ENCODE peak calls at places on chromosomes 12 and 14, in six cellular contexts. P is endothelial cell of umbilical vein, A is pancreas, N is Calu3, W is heart left ventricle, X is brain microvascular endothelial cell. K is an unnamed sample.

GRCh38 chr12:124194521-124195225 is 100.2 kb upstream of the RFLNA start:
- DNase-seq in W (no peak), N (no peak), X (no peak), A (no peak), P (no peak), K (no peak)

GRCh38 chr14:27927519-27927918 is 839.1 kb upstream of the FOXG1 start:
- DNase-seq in N (no peak), W (no peak), X (no peak), P (no peak), A (no peak), K (no peak)

GRCh38 chr12:121057794-121058193 is 18.7 kb upstream of the OASL start:
- DNase-seq in X (no peak), W (no peak), A (no peak), P (no peak), N (no peak), K (no peak)

GRCh38 chr14:78425332-78425731 is 255.2 kb downstream of the NRXN3 start:
- DNase-seq in W (no peak), X (no peak), N (no peak), P (no peak), A (no peak), K (no peak)

GRCh38 chr14:29390046-29390841 is 537.4 kb downstream of the PRKD1 start:
- DNase-seq in N (no peak), W (no peak), P (no peak), X (no peak), A (no peak), K (no peak)

GRCh38 chr14:56953884-56954283 is 143.6 kb upstream of the OTX2 start:
- DNase-seq in W (no peak), P (peak), X (no peak), A (no peak), N (no peak), K (no peak)

GRCh38 chr12:39605996-39606395 is 13.6 kb downstream of the ABCD2 start:
- DNase-seq in X (peak), P (no peak), W (no peak), A (no peak), N (no peak), K (no peak)

GRCh38 chr12:6280672-6281071 is 29.8 kb upstream of the PLEKHG6 start:
- DNase-seq in P (no peak), N (no peak), X (no peak), W (peak), A (no peak), K (no peak)

GRCh38 chr12:64571346-64571745 is 38.9 kb upstream of the RASSF3 start:
- DNase-seq in N (no peak), A (no peak), P (no peak), W (no peak), X (no peak), K (no peak)

GRCh38 chr12:121992059-121992879 is 29.4 kb upstream of the BCL7A start:
- DNase-seq in X (peak), N (peak), P (peak), W (peak), A (no peak), K (peak)

GRCh38 chr12:62800707-62801400 is 134.1 kb downstream of the PPM1H start:
- DNase-seq in P (no peak), W (no peak), A (no peak), X (no peak), N (no peak), K (no peak)

GRCh38 chr14:75928587-75929230 is 53.1 kb downstream of the TGFB3 start:
- DNase-seq in X (no peak), P (peak), N (no peak), A (no peak), W (no peak), K (no peak)

GRCh38 chr12:13562915-13563742 is 366.6 kb downstream of the EMP1 start:
- DNase-seq in N (no peak), X (no peak), A (no peak), W (peak), P (no peak), K (no peak)

GRCh38 chr14:24806061-24806678 is 172.2 kb upstream of the GZMB start:
- DNase-seq in N (peak), A (peak), W (peak), P (peak), X (peak), K (peak)

GRCh38 chr12:104213952-104214351 is 1.6 kb upstream of the TXNRD1 start:
- DNase-seq in P (peak), X (peak), N (no peak), A (no peak), W (no peak), K (peak)

GRCh38 chr12:120394483-120395367 is 25.8 kb upstream of the MSI1 start:
- DNase-seq in N (peak), W (no peak), P (no peak), A (peak), X (no peak), K (no peak)

GRCh38 chr14:78157855-78158436 is 12.2 kb upstream of the NRXN3 start:
- DNase-seq in W (no peak), N (peak), X (no peak), P (no peak), A (no peak), K (no peak)

GRCh38 chr12:14845350-14845750 is 2.0 kb upstream of the ART4 start:
- DNase-seq in A (no peak), N (peak), X (peak), W (no peak), P (peak), K (peak)

GRCh38 chr14:89024691-89025090 is 200.2 kb downstream of the TTC8 start:
- DNase-seq in W (no peak), A (no peak), N (no peak), X (no peak), P (no peak), K (no peak)

GRCh38 chr14:69547701-69548348 is 26.8 kb downstream of the CCDC177 start:
- DNase-seq in X (peak), P (no peak), W (no peak), A (no peak), N (no peak), K (no peak)

GRCh38 chr14:64238049-64238448 is 56.1 kb downstream of the ESR2 start:
- DNase-seq in X (no peak), N (no peak), P (no peak), W (no peak), A (no peak), K (no peak)

GRCh38 chr12:56104109-56104814 is at the start of gene PA2G4:
- DNase-seq in W (peak), X (peak), N (peak), P (peak), A (peak), K (peak)
- TF ChIP-seq CTCF in W (no peak), X (no peak), N (no peak), P (no peak), A (no peak), K (no peak)

GRCh38 chr12:117583092-117583491 is 221.7 kb upstream of the NOS1 start:
- DNase-seq in P (no peak), N (no peak), W (no peak), A (no peak), X (no peak), K (no peak)
- TF ChIP-seq CTCF in P (no peak), N (no peak), W (no peak), A (no peak), X (no peak), K (no peak)

DNA sequence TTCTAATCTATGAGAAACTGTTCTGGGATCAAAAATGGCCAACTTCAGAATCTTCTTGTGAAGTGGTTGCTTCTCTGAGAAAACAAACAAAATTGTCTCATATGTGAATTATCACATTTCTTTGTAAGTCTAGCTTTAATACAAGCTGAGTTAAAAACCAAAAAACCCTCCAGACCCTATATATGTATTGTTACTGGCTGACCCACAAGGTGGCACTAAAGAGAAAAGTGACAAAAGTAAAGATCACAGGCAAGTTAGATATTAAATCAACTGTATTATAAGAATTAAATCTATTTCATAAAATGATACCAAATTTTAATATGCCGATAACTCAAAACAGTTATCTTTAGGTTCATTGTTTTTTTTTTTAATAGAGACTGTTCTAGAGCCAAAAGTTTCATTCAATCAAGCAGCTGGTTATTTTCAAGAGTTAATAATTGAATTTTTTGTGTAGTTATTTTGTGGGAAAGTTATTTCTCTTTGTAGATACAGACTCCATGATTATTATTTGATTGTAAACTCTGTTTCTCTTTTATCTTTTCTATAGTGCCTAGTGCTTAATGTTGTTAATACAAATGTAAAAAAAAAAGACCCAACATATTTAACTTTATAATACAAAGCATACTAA is 7.5 kb upstream of the TRHDE start:
- DNase-seq in N (no peak), X (no peak), W (no peak), P (peak), A (no peak), K (no peak)
- TF ChIP-seq CTCF in N (peak), X (peak), W (no peak), P (no peak), A (peak), K (peak)

GRCh38 chr14:99791476-99792283 is 1.5 kb upstream of the EML1 start:
- DNase-seq in P (peak), N (no peak), X (no peak), W (no peak), A (no peak), K (no peak)

GRCh38 chr14:99794156-99794780 is 1.1 kb downstream of the EML1 start:
- DNase-seq in W (no peak), N (no peak), A (no peak), P (no peak), X (no peak), K (no peak)

GRCh38 chr14:99792551-99793212 is 531 bp upstream of the EML1 start:
- DNase-seq in A (peak), W (peak), P (peak), N (no peak), X (no peak), K (no peak)

GRCh38 chr14:99795046-99795445 is 1.8 kb downstream of the EML1 start:
- DNase-seq in W (no peak), P (no peak), X (no peak), N (no peak), A (no peak), K (no peak)

DNA sequence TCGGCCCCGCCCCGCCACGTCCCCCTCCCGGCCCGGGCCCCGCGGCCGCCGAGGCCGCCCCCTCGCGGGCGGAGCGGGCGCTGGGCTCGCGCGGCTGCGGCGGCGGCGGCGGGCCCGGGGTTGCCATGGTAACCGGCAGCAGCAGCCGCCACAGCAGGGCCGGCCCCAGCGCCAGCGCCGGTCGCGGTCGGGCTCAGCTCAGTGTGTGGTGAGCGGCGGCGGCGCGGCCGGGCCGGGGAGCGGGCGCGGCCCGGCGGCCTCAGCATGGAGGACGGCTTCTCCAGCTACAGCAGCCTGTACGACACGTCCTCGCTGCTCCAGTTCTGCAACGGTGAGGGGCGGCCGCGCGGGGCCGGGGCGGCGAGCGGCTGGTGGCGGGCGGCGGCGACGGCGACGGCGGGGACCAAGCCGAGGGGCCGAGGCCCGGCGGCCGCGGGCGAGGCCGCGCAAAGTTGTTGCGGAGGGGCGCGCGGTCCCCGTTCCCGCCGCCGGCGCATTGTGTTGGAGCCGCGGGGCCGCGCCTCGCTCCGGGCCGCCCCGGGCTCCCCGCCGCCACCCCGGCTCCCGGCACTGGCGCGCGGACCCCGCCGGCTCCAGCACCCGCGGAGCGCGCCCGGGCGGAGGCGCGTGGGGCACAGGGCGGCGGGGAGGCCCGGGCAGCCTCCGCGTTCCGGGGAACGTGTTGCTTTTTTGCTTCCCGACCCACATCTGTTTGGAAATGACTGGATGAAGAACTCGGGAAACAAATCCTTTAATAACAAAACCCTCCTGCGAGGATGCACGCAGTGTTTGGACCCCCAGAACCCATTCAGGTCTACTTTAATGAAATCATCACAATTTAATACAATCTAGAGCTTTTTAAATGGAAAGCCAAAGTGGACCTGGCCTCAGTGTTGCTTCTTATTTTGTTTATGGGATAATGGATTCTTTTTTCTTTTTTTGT is at the start of gene EML1:
- DNase-seq in A (peak), N (peak), W (peak), X (peak), P (peak), K (peak)
- TF ChIP-seq CTCF in A (no peak), N (no peak), W (no peak), X (no peak), P (no peak), K (no peak)

K was measured in HFFc6.